ENCODE peak calls at places on chromosome X, in seven cellular contexts. One of them, this sample, is unnamed.

GRCh38 chrX:85851418-85851817 is 195.9 kb downstream of the CHM start:
- DNase-seq in neural progenitor cell: peak
- DNase-seq in Caco-2: peak
- DNase-seq in OCI-LY7: no peak
- DNase-seq in nephron progenitor cell: peak
- DNase-seq in ascending aorta: no peak
- DNase-seq in CD4-positive, alpha-beta T cell: no peak
- DNase-seq in this sample: peak

GRCh38 chrX:24025741-24026402 is 1.1 kb downstream of the KLHL15 start:
- DNase-seq in neural progenitor cell: no peak
- DNase-seq in Caco-2: no peak
- DNase-seq in OCI-LY7: no peak
- DNase-seq in nephron progenitor cell: no peak
- DNase-seq in ascending aorta: no peak
- DNase-seq in CD4-positive, alpha-beta T cell: no peak
- DNase-seq in this sample: no peak

GRCh38 chrX:69546417-69546816 is 42.3 kb downstream of the NALF2 start:
- DNase-seq in neural progenitor cell: no peak
- DNase-seq in Caco-2: no peak
- DNase-seq in OCI-LY7: no peak
- DNase-seq in nephron progenitor cell: no peak
- DNase-seq in ascending aorta: no peak
- DNase-seq in CD4-positive, alpha-beta T cell: no peak
- DNase-seq in this sample: no peak

GRCh38 chrX:150236304-150236703 is 126.8 kb upstream of the MAMLD1 start:
- DNase-seq in neural progenitor cell: no peak
- DNase-seq in Caco-2: no peak
- DNase-seq in OCI-LY7: no peak
- DNase-seq in nephron progenitor cell: no peak
- DNase-seq in ascending aorta: no peak
- DNase-seq in CD4-positive, alpha-beta T cell: no peak
- DNase-seq in this sample: no peak

GRCh38 chrX:9522756-9523155 is 57.9 kb downstream of the TBL1X start:
- DNase-seq in neural progenitor cell: no peak
- DNase-seq in Caco-2: no peak
- DNase-seq in OCI-LY7: no peak
- DNase-seq in nephron progenitor cell: no peak
- DNase-seq in ascending aorta: no peak
- DNase-seq in CD4-positive, alpha-beta T cell: no peak
- DNase-seq in this sample: no peak

GRCh38 chrX:133159205-133159604 is 58.9 kb downstream of the TFDP3 start:
- DNase-seq in neural progenitor cell: no peak
- DNase-seq in Caco-2: no peak
- DNase-seq in OCI-LY7: no peak
- DNase-seq in nephron progenitor cell: no peak
- DNase-seq in ascending aorta: no peak
- DNase-seq in CD4-positive, alpha-beta T cell: no peak
- DNase-seq in this sample: no peak

GRCh38 chrX:43882294-43882681 is at the start of gene MAOB:
- DNase-seq in neural progenitor cell: peak
- DNase-seq in Caco-2: peak
- DNase-seq in OCI-LY7: no peak
- DNase-seq in nephron progenitor cell: peak
- DNase-seq in ascending aorta: no peak
- DNase-seq in CD4-positive, alpha-beta T cell: no peak
- DNase-seq in this sample: no peak

GRCh38 chrX:113019958-113020357 is 179.3 kb upstream of the AMOT start:
- DNase-seq in neural progenitor cell: no peak
- DNase-seq in Caco-2: no peak
- DNase-seq in OCI-LY7: no peak
- DNase-seq in nephron progenitor cell: no peak
- DNase-seq in ascending aorta: no peak
- DNase-seq in CD4-positive, alpha-beta T cell: no peak
- DNase-seq in this sample: no peak

GRCh38 chrX:111360839-111361238 is 51.2 kb downstream of the DCX start:
- DNase-seq in neural progenitor cell: no peak
- DNase-seq in Caco-2: peak
- DNase-seq in OCI-LY7: no peak
- DNase-seq in nephron progenitor cell: no peak
- DNase-seq in ascending aorta: no peak
- DNase-seq in CD4-positive, alpha-beta T cell: no peak
- DNase-seq in this sample: no peak

GRCh38 chrX:470686-471085 is 84.0 kb upstream of the PPP2R3B start:
- DNase-seq in neural progenitor cell: no peak
- DNase-seq in Caco-2: no peak
- DNase-seq in OCI-LY7: no peak
- DNase-seq in nephron progenitor cell: no peak
- DNase-seq in ascending aorta: no peak
- DNase-seq in CD4-positive, alpha-beta T cell: no peak
- DNase-seq in this sample: no peak

GRCh38 chrX:70044541-70045245 is 5.0 kb downstream of the AWAT2 start:
- DNase-seq in neural progenitor cell: no peak
- DNase-seq in Caco-2: no peak
- DNase-seq in OCI-LY7: no peak
- DNase-seq in nephron progenitor cell: no peak
- DNase-seq in ascending aorta: no peak
- DNase-seq in CD4-positive, alpha-beta T cell: no peak
- DNase-seq in this sample: no peak

GRCh38 chrX:57929373-57929772 is 19.1 kb upstream of the ZXDA start:
- DNase-seq in neural progenitor cell: peak
- DNase-seq in Caco-2: peak
- DNase-seq in OCI-LY7: peak
- DNase-seq in nephron progenitor cell: no peak
- DNase-seq in ascending aorta: no peak
- DNase-seq in CD4-positive, alpha-beta T cell: no peak
- DNase-seq in this sample: no peak

GRCh38 chrX:52031371-52031770 is 37.6 kb downstream of the MAGED4B start:
- DNase-seq in neural progenitor cell: no peak
- DNase-seq in Caco-2: no peak
- DNase-seq in OCI-LY7: no peak
- DNase-seq in nephron progenitor cell: no peak
- DNase-seq in ascending aorta: no peak
- DNase-seq in CD4-positive, alpha-beta T cell: no peak
- DNase-seq in this sample: no peak

GRCh38 chrX:129523076-129524055 is at the start of gene SMARCA1:
- DNase-seq in neural progenitor cell: peak
- DNase-seq in Caco-2: peak
- DNase-seq in OCI-LY7: no peak
- DNase-seq in nephron progenitor cell: peak
- DNase-seq in ascending aorta: no peak
- DNase-seq in CD4-positive, alpha-beta T cell: no peak
- DNase-seq in this sample: peak

GRCh38 chrX:37454537-37455285 is 105.5 kb downstream of the PRRG1 start:
- DNase-seq in neural progenitor cell: no peak
- DNase-seq in Caco-2: no peak
- DNase-seq in OCI-LY7: no peak
- DNase-seq in nephron progenitor cell: no peak
- DNase-seq in ascending aorta: no peak
- DNase-seq in CD4-positive, alpha-beta T cell: no peak
- DNase-seq in this sample: no peak

GRCh38 chrX:48934581-48935331 is 15.9 kb upstream of the PIM2 start:
- DNase-seq in neural progenitor cell: no peak
- DNase-seq in Caco-2: no peak
- DNase-seq in OCI-LY7: no peak
- DNase-seq in nephron progenitor cell: no peak
- DNase-seq in ascending aorta: no peak
- DNase-seq in CD4-positive, alpha-beta T cell: no peak
- DNase-seq in this sample: no peak

GRCh38 chrX:9724711-9725110 is 40.9 kb downstream of the GPR143 start:
- DNase-seq in neural progenitor cell: no peak
- DNase-seq in Caco-2: no peak
- DNase-seq in OCI-LY7: no peak
- DNase-seq in nephron progenitor cell: no peak
- DNase-seq in ascending aorta: no peak
- DNase-seq in CD4-positive, alpha-beta T cell: no peak
- DNase-seq in this sample: no peak

GRCh38 chrX:8629871-8630270 is 102.1 kb downstream of the ANOS1 start:
- DNase-seq in neural progenitor cell: no peak
- DNase-seq in Caco-2: no peak
- DNase-seq in OCI-LY7: no peak
- DNase-seq in nephron progenitor cell: no peak
- DNase-seq in ascending aorta: no peak
- DNase-seq in CD4-positive, alpha-beta T cell: no peak
- DNase-seq in this sample: no peak

GRCh38 chrX:24396930-24397277 is 36.5 kb downstream of the SUPT20HL1 start:
- DNase-seq in neural progenitor cell: no peak
- DNase-seq in Caco-2: no peak
- DNase-seq in OCI-LY7: no peak
- DNase-seq in nephron progenitor cell: no peak
- DNase-seq in ascending aorta: no peak
- DNase-seq in CD4-positive, alpha-beta T cell: no peak
- DNase-seq in this sample: no peak

GRCh38 chrX:121191779-121192178 is 144.4 kb downstream of the GLUD2 start:
- DNase-seq in neural progenitor cell: no peak
- DNase-seq in Caco-2: no peak
- DNase-seq in OCI-LY7: no peak
- DNase-seq in nephron progenitor cell: no peak
- DNase-seq in ascending aorta: no peak
- DNase-seq in CD4-positive, alpha-beta T cell: no peak
- DNase-seq in this sample: no peak

GRCh38 chrX:132908891-132909290 is 49.5 kb downstream of the HS6ST2 start:
- DNase-seq in neural progenitor cell: peak
- DNase-seq in Caco-2: no peak
- DNase-seq in OCI-LY7: no peak
- DNase-seq in nephron progenitor cell: no peak
- DNase-seq in ascending aorta: no peak
- DNase-seq in CD4-positive, alpha-beta T cell: no peak
- DNase-seq in this sample: no peak

GRCh38 chrX:23398570-23398969 is 63.9 kb downstream of the PTCHD1 start:
- DNase-seq in neural progenitor cell: no peak
- DNase-seq in Caco-2: no peak
- DNase-seq in OCI-LY7: no peak
- DNase-seq in nephron progenitor cell: no peak
- DNase-seq in ascending aorta: no peak
- DNase-seq in CD4-positive, alpha-beta T cell: no peak
- DNase-seq in this sample: no peak

GRCh38 chrX:144791298-144791697 is 456.0 kb upstream of the SPANXN1 start:
- DNase-seq in neural progenitor cell: peak
- DNase-seq in Caco-2: no peak
- DNase-seq in OCI-LY7: no peak
- DNase-seq in nephron progenitor cell: no peak
- DNase-seq in ascending aorta: no peak
- DNase-seq in CD4-positive, alpha-beta T cell: no peak
- DNase-seq in this sample: no peak

GRCh38 chrX:25523574-25523973 is 507.8 kb upstream of the ARX start:
- DNase-seq in neural progenitor cell: peak
- DNase-seq in Caco-2: peak
- DNase-seq in OCI-LY7: peak
- DNase-seq in nephron progenitor cell: peak
- DNase-seq in ascending aorta: no peak
- DNase-seq in CD4-positive, alpha-beta T cell: no peak
- DNase-seq in this sample: no peak

GRCh38 chrX:28177202-28177601 is 196.0 kb upstream of the DCAF8L1 start:
- DNase-seq in neural progenitor cell: peak
- DNase-seq in Caco-2: peak
- DNase-seq in OCI-LY7: peak
- DNase-seq in nephron progenitor cell: no peak
- DNase-seq in ascending aorta: no peak
- DNase-seq in CD4-positive, alpha-beta T cell: no peak
- DNase-seq in this sample: no peak
- TF ChIP-seq CTCF in neural progenitor cell: peak
- TF ChIP-seq CTCF in Caco-2: peak
- TF ChIP-seq CTCF in OCI-LY7: peak
- TF ChIP-seq CTCF in nephron progenitor cell: peak
- TF ChIP-seq CTCF in ascending aorta: no peak
- TF ChIP-seq CTCF in CD4-positive, alpha-beta T cell: no peak
- TF ChIP-seq CTCF in this sample: peak

GRCh38 chrX:131792789-131793462 is 230.2 kb upstream of the STK26 start:
- DNase-seq in neural progenitor cell: no peak
- DNase-seq in Caco-2: no peak
- DNase-seq in OCI-LY7: peak
- DNase-seq in nephron progenitor cell: no peak
- DNase-seq in ascending aorta: peak
- DNase-seq in CD4-positive, alpha-beta T cell: peak
- DNase-seq in this sample: no peak
- TF ChIP-seq CTCF in neural progenitor cell: no peak
- TF ChIP-seq CTCF in Caco-2: no peak
- TF ChIP-seq CTCF in OCI-LY7: no peak
- TF ChIP-seq CTCF in nephron progenitor cell: no peak
- TF ChIP-seq CTCF in ascending aorta: peak
- TF ChIP-seq CTCF in CD4-positive, alpha-beta T cell: no peak
- TF ChIP-seq CTCF in this sample: no peak

DNA sequence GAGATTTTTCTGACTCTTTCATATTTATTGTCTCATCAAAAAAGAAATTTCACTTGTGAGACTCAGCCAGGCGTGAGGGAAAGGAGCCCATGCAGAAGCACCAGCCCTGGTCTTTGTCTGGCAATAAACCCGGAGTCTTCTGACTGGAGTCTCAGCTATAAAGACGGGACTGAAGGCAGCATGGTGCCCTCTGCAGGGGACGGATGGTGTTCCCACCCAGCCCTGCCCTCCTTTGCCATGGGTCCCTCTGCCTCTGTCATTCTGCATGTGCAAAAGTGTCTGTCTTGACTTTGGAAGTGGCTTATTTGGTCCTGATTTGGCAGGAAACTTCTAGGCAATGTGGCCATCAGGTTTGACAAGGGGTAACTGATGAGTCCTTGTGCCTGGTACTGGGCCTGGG is 14.3 kb downstream of the ZNF185 start:
- DNase-seq in neural progenitor cell: no peak
- DNase-seq in Caco-2: no peak
- DNase-seq in OCI-LY7: no peak
- DNase-seq in nephron progenitor cell: no peak
- DNase-seq in ascending aorta: no peak
- DNase-seq in CD4-positive, alpha-beta T cell: no peak
- DNase-seq in this sample: no peak
- TF ChIP-seq CTCF in neural progenitor cell: peak
- TF ChIP-seq CTCF in Caco-2: peak
- TF ChIP-seq CTCF in OCI-LY7: peak
- TF ChIP-seq CTCF in nephron progenitor cell: no peak
- TF ChIP-seq CTCF in ascending aorta: no peak
- TF ChIP-seq CTCF in CD4-positive, alpha-beta T cell: no peak
- TF ChIP-seq CTCF in this sample: no peak

DNA sequence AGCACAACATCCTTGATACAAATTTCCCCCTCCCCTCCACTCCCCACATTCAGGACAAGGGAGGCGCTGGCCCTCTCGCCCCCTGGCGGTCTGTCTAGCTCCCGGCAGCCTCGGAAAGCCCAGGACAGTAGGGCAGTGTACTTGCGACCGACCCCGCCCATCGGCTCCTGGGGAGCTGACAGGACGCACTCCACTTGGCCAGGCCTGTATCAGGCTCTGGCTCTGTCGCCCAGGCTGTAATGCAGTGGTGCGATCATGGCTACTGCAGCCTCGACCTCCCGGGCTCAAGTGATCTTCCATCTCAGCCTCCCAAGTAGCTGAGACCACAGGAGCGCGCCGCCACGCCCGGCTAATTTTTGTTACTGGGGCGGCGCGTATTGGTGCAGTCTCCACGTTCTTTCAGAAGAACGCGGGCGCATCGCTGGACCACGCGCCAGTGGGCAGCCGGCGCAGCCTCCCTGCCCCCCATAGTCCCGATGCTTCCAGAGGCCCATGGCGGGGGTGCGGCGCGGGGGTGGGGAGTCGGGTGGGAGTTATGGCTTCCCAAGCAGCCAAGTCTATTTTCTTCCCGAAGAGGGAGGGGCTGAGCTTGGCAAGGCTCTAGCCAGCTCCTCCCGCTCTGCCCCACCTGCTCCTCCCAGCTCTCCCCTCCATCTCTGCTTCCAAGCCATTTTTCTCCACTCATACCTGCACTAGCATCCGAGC is 7.8 kb upstream of the AKAP14 start:
- DNase-seq in neural progenitor cell: peak
- DNase-seq in Caco-2: peak
- DNase-seq in OCI-LY7: peak
- DNase-seq in nephron progenitor cell: peak
- DNase-seq in ascending aorta: no peak
- DNase-seq in CD4-positive, alpha-beta T cell: peak
- DNase-seq in this sample: peak
- TF ChIP-seq CTCF in neural progenitor cell: peak
- TF ChIP-seq CTCF in Caco-2: peak
- TF ChIP-seq CTCF in OCI-LY7: peak
- TF ChIP-seq CTCF in nephron progenitor cell: peak
- TF ChIP-seq CTCF in ascending aorta: no peak
- TF ChIP-seq CTCF in CD4-positive, alpha-beta T cell: peak
- TF ChIP-seq CTCF in this sample: peak